ENCODE peak calls at places on chromosomes 1 and 21, in six cellular contexts. I, X, Z, F, H and L are unnamed samples.

GRCh38 chr1:108051625-108052382 is 86.8 kb upstream of the VAV3 start:
- DNase-seq in I (no peak), X (no peak), Z (no peak), F (no peak), H (no peak), L (no peak)

GRCh38 chr1:48859429-48859828 is 82.7 kb upstream of the BEND5 start:
- DNase-seq in I (no peak), X (no peak), Z (no peak), F (no peak), H (no peak), L (no peak)

GRCh38 chr1:181646723-181647122 is 163.4 kb downstream of the CACNA1E start:
- DNase-seq in I (no peak), X (no peak), Z (no peak), F (no peak), H (no peak), L (no peak)

GRCh38 chr1:2141025-2141424 is 53.5 kb downstream of the FAAP20 start:
- DNase-seq in I (no peak), X (peak), Z (no peak), F (no peak), H (no peak), L (peak)

GRCh38 chr1:63173161-63173560 is 149.2 kb upstream of the FOXD3 start:
- DNase-seq in I (no peak), X (no peak), Z (no peak), F (no peak), H (no peak), L (no peak)

GRCh38 chr1:55931272-55931940 is 648.0 kb downstream of the PLPP3 start:
- DNase-seq in I (no peak), X (no peak), Z (no peak), F (no peak), H (no peak), L (no peak)

GRCh38 chr1:26287033-26287711 is 7.3 kb downstream of the SH3BGRL3 start:
- DNase-seq in I (peak), X (peak), Z (peak), F (no peak), H (peak), L (peak)

GRCh38 chr1:60637651-60638050 is 444.7 kb upstream of the NFIA start:
- DNase-seq in I (no peak), X (no peak), Z (no peak), F (peak), H (no peak), L (no peak)

GRCh38 chr1:25065246-25066238 is 135.5 kb upstream of the RUNX3 start:
- DNase-seq in I (peak), X (no peak), Z (no peak), F (no peak), H (peak), L (peak)

DNA sequence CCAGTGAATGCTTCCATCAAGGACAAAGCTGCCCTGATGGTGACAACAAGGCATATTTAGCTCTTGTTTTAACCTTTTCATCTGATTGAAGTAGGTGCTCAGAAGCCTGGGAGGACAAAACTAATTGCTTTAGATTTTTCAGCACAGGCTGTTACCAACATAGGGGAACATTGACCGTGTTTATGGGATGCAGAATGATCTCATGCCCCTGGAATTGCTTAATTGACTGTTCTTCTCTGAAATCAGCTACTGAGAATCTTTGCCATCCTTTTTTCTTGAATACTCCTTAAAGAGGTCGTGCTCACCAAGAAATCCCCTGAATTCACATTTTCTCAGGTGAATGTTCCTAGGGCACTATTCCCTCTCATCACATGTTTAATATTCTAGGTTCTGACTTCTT is 95.9 kb upstream of the CCDC190 start:
- DNase-seq in I (no peak), X (no peak), Z (no peak), F (no peak), H (no peak), L (no peak)
- H3K27ac ChIP-seq in I (no peak), X (no peak), Z (no peak), F (no peak), H (no peak), L (no peak)

GRCh38 chr1:19462781-19463180 is 22.6 kb downstream of the CAPZB start:
- DNase-seq in I (no peak), X (no peak), Z (no peak), F (no peak), H (no peak), L (no peak)
- H3K27ac ChIP-seq in I (peak), X (peak), Z (peak), F (no peak), H (peak), L (no peak)

GRCh38 chr1:202361701-202362100 is 13.2 kb downstream of the PPP1R12B start:
- DNase-seq in I (no peak), X (no peak), Z (no peak), F (no peak), H (no peak), L (no peak)

GRCh38 chr1:202365092-202365815 is 16.8 kb downstream of the PPP1R12B start:
- DNase-seq in I (no peak), X (no peak), Z (no peak), F (no peak), H (no peak), L (no peak)

GRCh38 chr1:202362212-202362611 is 13.7 kb downstream of the PPP1R12B start:
- DNase-seq in I (no peak), X (no peak), Z (no peak), F (no peak), H (no peak), L (no peak)

GRCh38 chr1:202355944-202356553 is 7.5 kb downstream of the PPP1R12B start:
- DNase-seq in I (no peak), X (no peak), Z (no peak), F (no peak), H (no peak), L (no peak)

GRCh38 chr1:202361224-202361623 is 12.7 kb downstream of the PPP1R12B start:
- DNase-seq in I (no peak), X (no peak), Z (no peak), F (no peak), H (no peak), L (no peak)
- H3K27ac ChIP-seq in I (no peak), X (no peak), Z (no peak), F (no peak), H (no peak), L (no peak)

GRCh38 chr1:231575472-231575871 is 47.0 kb downstream of the TSNAX start:
- DNase-seq in I (no peak), X (no peak), Z (no peak), F (no peak), H (no peak), L (no peak)
- H3K27ac ChIP-seq in I (no peak), X (no peak), Z (no peak), F (no peak), H (no peak), L (no peak)

DNA sequence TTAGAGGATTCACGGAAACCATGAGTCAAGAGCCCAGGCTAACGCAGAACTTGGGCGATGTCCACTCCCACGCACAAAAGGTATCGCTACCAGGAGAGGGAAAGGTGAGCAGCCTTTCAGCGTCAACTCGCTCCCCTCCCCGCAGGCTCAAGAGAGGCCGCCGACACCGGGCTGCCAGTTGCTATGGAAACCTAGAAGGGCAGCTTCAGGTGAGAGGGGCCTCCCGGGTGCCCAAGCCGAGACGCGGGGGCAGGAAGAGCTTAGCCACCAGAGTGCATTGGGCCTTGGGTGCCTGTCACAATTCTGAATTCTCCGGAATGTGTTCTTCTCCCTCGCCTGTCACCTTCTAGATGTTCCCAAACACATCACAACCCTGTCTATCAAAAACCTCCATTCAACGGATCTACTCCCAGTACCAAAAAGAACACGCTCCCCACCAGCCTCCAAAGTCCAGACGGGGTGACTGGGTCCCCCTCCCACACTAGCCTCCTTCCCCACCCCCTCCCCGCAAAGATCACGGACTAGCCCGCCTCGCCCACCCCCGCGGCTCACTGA is 694 bp downstream of the MEAF6 start:
- DNase-seq in I (peak), X (no peak), Z (peak), F (no peak), H (peak), L (no peak)
- H3K27ac ChIP-seq in I (peak), X (peak), Z (peak), F (peak), H (peak), L (peak)

GRCh38 chr21:38913120-38913975 is 107.6 kb downstream of the ETS2 start:
- DNase-seq in I (no peak), X (peak), Z (no peak), F (no peak), H (no peak), L (peak)
- H3K27ac ChIP-seq in I (no peak), X (peak), Z (no peak), F (no peak), H (no peak), L (peak)

GRCh38 chr1:210291786-210292275 is 36.9 kb upstream of the HHAT start:
- DNase-seq in I (no peak), X (no peak), Z (no peak), F (no peak), H (no peak), L (no peak)
- H3K27ac ChIP-seq in I (no peak), X (peak), Z (no peak), F (no peak), H (no peak), L (peak)

GRCh38 chr21:39083377-39084008 is 99.8 kb downstream of the PSMG1 start:
- DNase-seq in I (no peak), X (no peak), Z (no peak), F (no peak), H (no peak), L (no peak)
- H3K27ac ChIP-seq in I (no peak), X (no peak), Z (no peak), F (no peak), H (no peak), L (peak)